ENCODE peak calls at places on chromosomes 1 and 21, in five cellular contexts. One of them, this sample, is unnamed.

GRCh38 chr1:235067396-235068154 is 61.1 kb downstream of the TOMM20 start:
- DNase-seq in H1: no peak
- DNase-seq in IMR-90: peak
- DNase-seq in mesenchymal stem cell: peak
- DNase-seq in trophoblast cell: peak
- DNase-seq in this sample: no peak

GRCh38 chr1:7470904-7471638 is 300.0 kb upstream of the VAMP3 start:
- DNase-seq in H1: no peak
- DNase-seq in IMR-90: peak
- DNase-seq in mesenchymal stem cell: peak
- DNase-seq in trophoblast cell: peak
- DNase-seq in this sample: no peak

GRCh38 chr21:34580181-34580700 is 34.7 kb downstream of the RCAN1 start:
- DNase-seq in H1: no peak
- DNase-seq in IMR-90: no peak
- DNase-seq in mesenchymal stem cell: no peak
- DNase-seq in trophoblast cell: peak
- DNase-seq in this sample: no peak

GRCh38 chr1:59979551-59980070 is 53.0 kb upstream of the CYP2J2 start:
- DNase-seq in H1: no peak
- DNase-seq in IMR-90: no peak
- DNase-seq in mesenchymal stem cell: no peak
- DNase-seq in trophoblast cell: no peak
- DNase-seq in this sample: no peak

GRCh38 chr1:182329471-182329870 is 62.1 kb downstream of the GLUL start:
- DNase-seq in H1: no peak
- DNase-seq in IMR-90: no peak
- DNase-seq in mesenchymal stem cell: no peak
- DNase-seq in trophoblast cell: no peak
- DNase-seq in this sample: no peak

GRCh38 chr21:31887596-31887920 is 14.7 kb downstream of the HUNK start:
- DNase-seq in H1: no peak
- DNase-seq in IMR-90: no peak
- DNase-seq in mesenchymal stem cell: no peak
- DNase-seq in trophoblast cell: peak
- DNase-seq in this sample: no peak

GRCh38 chr1:79745928-79746327 is 739.4 kb upstream of the ADGRL4 start:
- DNase-seq in H1: no peak
- DNase-seq in IMR-90: peak
- DNase-seq in mesenchymal stem cell: no peak
- DNase-seq in trophoblast cell: no peak
- DNase-seq in this sample: no peak

GRCh38 chr1:111848852-111849545 is 93.3 kb downstream of the DDX20 start:
- DNase-seq in H1: no peak
- DNase-seq in IMR-90: no peak
- DNase-seq in mesenchymal stem cell: no peak
- DNase-seq in trophoblast cell: no peak
- DNase-seq in this sample: no peak

GRCh38 chr1:14681182-14681581 is 82.7 kb downstream of the KAZN start:
- DNase-seq in H1: no peak
- DNase-seq in IMR-90: no peak
- DNase-seq in mesenchymal stem cell: no peak
- DNase-seq in trophoblast cell: peak
- DNase-seq in this sample: no peak

GRCh38 chr1:20574686-20575543 is 14.0 kb upstream of the CDA start:
- DNase-seq in H1: peak
- DNase-seq in IMR-90: peak
- DNase-seq in mesenchymal stem cell: peak
- DNase-seq in trophoblast cell: peak
- DNase-seq in this sample: peak

GRCh38 chr1:248863011-248863881 is 4.4 kb upstream of the ZNF692 start:
- DNase-seq in H1: peak
- DNase-seq in IMR-90: peak
- DNase-seq in mesenchymal stem cell: peak
- DNase-seq in trophoblast cell: peak
- DNase-seq in this sample: peak

GRCh38 chr1:35577071-35577998 is 4.2 kb downstream of the TFAP2E start:
- DNase-seq in H1: peak
- DNase-seq in IMR-90: no peak
- DNase-seq in mesenchymal stem cell: peak
- DNase-seq in trophoblast cell: no peak
- DNase-seq in this sample: no peak

GRCh38 chr1:228902781-228903572 is 167.7 kb downstream of the RHOU start:
- DNase-seq in H1: peak
- DNase-seq in IMR-90: peak
- DNase-seq in mesenchymal stem cell: peak
- DNase-seq in trophoblast cell: no peak
- DNase-seq in this sample: no peak

GRCh38 chr1:55329091-55329490 is 113.9 kb upstream of the USP24 start:
- DNase-seq in H1: no peak
- DNase-seq in IMR-90: peak
- DNase-seq in mesenchymal stem cell: peak
- DNase-seq in trophoblast cell: no peak
- DNase-seq in this sample: no peak

GRCh38 chr1:6495041-6495441 is 3.6 kb upstream of the PLEKHG5 start:
- DNase-seq in H1: no peak
- DNase-seq in IMR-90: no peak
- DNase-seq in mesenchymal stem cell: no peak
- DNase-seq in trophoblast cell: no peak
- DNase-seq in this sample: no peak

GRCh38 chr1:9345922-9346321 is 53.2 kb downstream of the SPSB1 start:
- DNase-seq in H1: no peak
- DNase-seq in IMR-90: no peak
- DNase-seq in mesenchymal stem cell: no peak
- DNase-seq in trophoblast cell: peak
- DNase-seq in this sample: no peak

GRCh38 chr1:14742181-14742980 is 143.9 kb downstream of the KAZN start:
- DNase-seq in H1: no peak
- DNase-seq in IMR-90: peak
- DNase-seq in mesenchymal stem cell: peak
- DNase-seq in trophoblast cell: peak
- DNase-seq in this sample: no peak

GRCh38 chr1:246658567-246658966 is 65.6 kb upstream of the SCCPDH start:
- DNase-seq in H1: no peak
- DNase-seq in IMR-90: no peak
- DNase-seq in mesenchymal stem cell: no peak
- DNase-seq in trophoblast cell: no peak
- DNase-seq in this sample: no peak

GRCh38 chr1:26012862-26013261 is 8.7 kb upstream of the EXTL1 start:
- DNase-seq in H1: no peak
- DNase-seq in IMR-90: no peak
- DNase-seq in mesenchymal stem cell: no peak
- DNase-seq in trophoblast cell: no peak
- DNase-seq in this sample: no peak

GRCh38 chr1:108200627-108201106 is 524 bp upstream of the SLC25A24 start:
- DNase-seq in H1: no peak
- DNase-seq in IMR-90: peak
- DNase-seq in mesenchymal stem cell: peak
- DNase-seq in trophoblast cell: peak
- DNase-seq in this sample: no peak

GRCh38 chr1:225881081-225882007 is 836 bp downstream of the TMEM63A start:
- DNase-seq in H1: no peak
- DNase-seq in IMR-90: peak
- DNase-seq in mesenchymal stem cell: peak
- DNase-seq in trophoblast cell: peak
- DNase-seq in this sample: no peak

GRCh38 chr1:67371681-67372080 is 58.5 kb downstream of the SERBP1 start:
- DNase-seq in H1: no peak
- DNase-seq in IMR-90: peak
- DNase-seq in mesenchymal stem cell: peak
- DNase-seq in trophoblast cell: peak
- DNase-seq in this sample: no peak

GRCh38 chr1:55287732-55288131 is 72.6 kb upstream of the USP24 start:
- DNase-seq in H1: no peak
- DNase-seq in IMR-90: no peak
- DNase-seq in mesenchymal stem cell: no peak
- DNase-seq in trophoblast cell: no peak
- DNase-seq in this sample: no peak

GRCh38 chr1:56866656-56867055 is 12.1 kb downstream of the C8A start:
- DNase-seq in H1: no peak
- DNase-seq in IMR-90: peak
- DNase-seq in mesenchymal stem cell: no peak
- DNase-seq in trophoblast cell: no peak
- DNase-seq in this sample: no peak

GRCh38 chr1:184563308-184563707 is 176.5 kb downstream of the C1orf21 start:
- DNase-seq in H1: no peak
- DNase-seq in IMR-90: peak
- DNase-seq in mesenchymal stem cell: peak
- DNase-seq in trophoblast cell: peak
- DNase-seq in this sample: no peak

GRCh38 chr1:9849691-9850441 is 26.1 kb upstream of the CLSTN1 start:
- DNase-seq in H1: no peak
- DNase-seq in IMR-90: no peak
- DNase-seq in mesenchymal stem cell: no peak
- DNase-seq in trophoblast cell: no peak
- DNase-seq in this sample: no peak

GRCh38 chr1:201351617-201352016 is 25.9 kb downstream of the TNNT2 start:
- DNase-seq in H1: no peak
- DNase-seq in IMR-90: no peak
- DNase-seq in mesenchymal stem cell: no peak
- DNase-seq in trophoblast cell: no peak
- DNase-seq in this sample: no peak
- H3K4me3 ChIP-seq in H1: no peak
- H3K4me3 ChIP-seq in IMR-90: no peak
- H3K4me3 ChIP-seq in mesenchymal stem cell: no peak
- H3K4me3 ChIP-seq in trophoblast cell: no peak
- H3K4me3 ChIP-seq in this sample: no peak

GRCh38 chr1:172531412-172531811 is 1.5 kb upstream of the SUCO start:
- DNase-seq in H1: no peak
- DNase-seq in IMR-90: no peak
- DNase-seq in mesenchymal stem cell: no peak
- DNase-seq in trophoblast cell: no peak
- DNase-seq in this sample: no peak

GRCh38 chr1:172536256-172536655 is 3.3 kb downstream of the SUCO start:
- DNase-seq in H1: no peak
- DNase-seq in IMR-90: no peak
- DNase-seq in mesenchymal stem cell: no peak
- DNase-seq in trophoblast cell: no peak
- DNase-seq in this sample: no peak

GRCh38 chr1:172531846-172532699 is 877 bp upstream of the SUCO start:
- DNase-seq in H1: peak
- DNase-seq in IMR-90: peak
- DNase-seq in mesenchymal stem cell: peak
- DNase-seq in trophoblast cell: peak
- DNase-seq in this sample: peak

GRCh38 chr1:172532700-172533510 is at the start of gene SUCO:
- DNase-seq in H1: peak
- DNase-seq in IMR-90: peak
- DNase-seq in mesenchymal stem cell: peak
- DNase-seq in trophoblast cell: peak
- DNase-seq in this sample: peak

GRCh38 chr1:172533511-172534116 is 664 bp downstream of the SUCO start:
- DNase-seq in H1: no peak
- DNase-seq in IMR-90: peak
- DNase-seq in mesenchymal stem cell: peak
- DNase-seq in trophoblast cell: peak
- DNase-seq in this sample: no peak
- H3K14ac ChIP-seq in H1: no peak
- H3K14ac ChIP-seq in IMR-90: peak
- H3K14ac ChIP-seq in mesenchymal stem cell: peak
- H3K14ac ChIP-seq in trophoblast cell: peak
- H3K14ac ChIP-seq in this sample: peak

DNA sequence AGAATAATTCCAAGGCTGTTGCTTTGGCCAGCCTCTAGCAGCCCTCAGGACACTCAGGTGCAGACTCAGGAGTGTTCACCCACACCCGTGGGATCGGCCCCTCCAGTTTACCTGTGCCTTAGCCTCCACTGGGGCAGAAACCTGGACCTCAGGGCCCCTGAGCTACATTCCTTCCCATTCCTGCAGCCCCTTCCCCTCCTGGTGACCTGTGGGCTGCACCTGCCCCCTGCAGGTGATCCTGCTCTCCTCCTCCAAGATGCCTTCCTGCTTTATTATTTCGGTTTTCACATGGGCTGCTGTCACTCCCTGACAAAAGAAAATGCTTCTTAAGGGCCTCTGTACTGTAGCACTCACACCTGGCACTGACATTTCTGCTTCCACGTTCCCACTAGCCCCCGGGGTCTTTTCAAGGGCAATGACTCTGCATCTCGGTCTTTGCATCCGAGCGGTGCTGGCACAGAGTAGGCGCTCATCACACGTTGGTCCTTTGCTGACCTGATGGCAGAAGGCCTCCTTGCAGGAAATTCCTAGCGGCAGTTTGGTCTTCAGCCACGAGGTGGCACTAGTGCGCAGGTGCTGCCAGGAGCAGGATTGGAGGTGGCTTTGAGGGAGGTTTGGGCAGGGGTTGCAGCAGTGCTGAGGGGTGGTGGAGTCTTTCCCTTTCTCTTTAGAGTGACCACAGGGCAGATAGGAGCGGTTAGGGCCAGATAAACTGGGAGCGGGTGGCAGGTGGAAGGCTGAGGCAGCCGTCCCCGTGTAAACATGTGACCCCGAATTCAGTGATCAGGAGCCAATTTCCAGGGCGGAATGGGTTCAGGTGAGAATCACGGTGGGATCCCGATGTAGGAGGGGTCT is 25.3 kb upstream of the ETV3 start:
- DNase-seq in H1: peak
- DNase-seq in IMR-90: peak
- DNase-seq in mesenchymal stem cell: peak
- DNase-seq in trophoblast cell: peak
- DNase-seq in this sample: peak
- H3K4me3 ChIP-seq in H1: peak
- H3K4me3 ChIP-seq in IMR-90: no peak
- H3K4me3 ChIP-seq in mesenchymal stem cell: no peak
- H3K4me3 ChIP-seq in trophoblast cell: no peak
- H3K4me3 ChIP-seq in this sample: no peak

GRCh38 chr21:45407629-45408247 is 2.8 kb downstream of the COL18A1 start:
- DNase-seq in H1: no peak
- DNase-seq in IMR-90: no peak
- DNase-seq in mesenchymal stem cell: no peak
- DNase-seq in trophoblast cell: no peak
- DNase-seq in this sample: no peak
- H3K14ac ChIP-seq in H1: no peak
- H3K14ac ChIP-seq in IMR-90: peak
- H3K14ac ChIP-seq in mesenchymal stem cell: peak
- H3K14ac ChIP-seq in trophoblast cell: peak
- H3K14ac ChIP-seq in this sample: no peak

DNA sequence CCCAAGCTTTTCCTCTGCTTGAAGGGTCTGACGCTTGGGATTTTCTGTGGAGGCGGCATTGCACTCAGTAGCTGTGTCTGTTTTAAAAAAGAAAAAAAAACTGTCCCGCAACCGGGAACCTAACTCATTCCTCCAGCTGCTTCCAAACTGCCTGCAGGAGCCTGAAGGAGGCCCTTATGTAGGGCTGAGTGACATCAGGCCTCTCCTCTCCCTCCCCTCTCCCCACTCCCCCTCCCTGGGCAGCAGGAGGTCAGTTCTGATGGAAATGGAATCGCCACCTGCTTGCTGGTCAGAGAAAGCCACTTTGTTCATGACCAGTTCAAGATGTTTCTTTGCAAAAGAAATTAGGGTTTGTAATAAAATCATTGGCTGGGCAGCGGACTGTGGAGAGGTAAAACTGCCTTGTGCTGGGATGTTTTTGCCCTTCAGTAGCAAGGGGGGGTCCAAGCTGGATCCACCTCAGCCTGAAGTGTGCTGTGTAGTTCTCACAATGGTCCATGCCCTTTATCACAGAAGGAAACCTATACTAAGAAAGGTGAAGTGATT is at the start of gene MAP1LC3C:
- DNase-seq in H1: peak
- DNase-seq in IMR-90: no peak
- DNase-seq in mesenchymal stem cell: no peak
- DNase-seq in trophoblast cell: peak
- DNase-seq in this sample: no peak
- H3K4me3 ChIP-seq in H1: peak
- H3K4me3 ChIP-seq in IMR-90: peak
- H3K4me3 ChIP-seq in mesenchymal stem cell: peak
- H3K4me3 ChIP-seq in trophoblast cell: no peak
- H3K4me3 ChIP-seq in this sample: peak